ENCODE peak calls at places on chromosomes 1 and 21, in six cellular contexts. P, O, Y, V, E and X are unnamed samples.

GRCh38 chr1:45543599-45544417 is 6.8 kb upstream of the AKR1A1 start:
- DNase-seq in O (peak), V (no peak), E (no peak), P (peak), Y (peak), X (no peak)

GRCh38 chr1:43796111-43796581 is 88.8 kb downstream of the ST3GAL3 start:
- DNase-seq in O (no peak), V (peak), Y (no peak), P (no peak), E (no peak), X (no peak)

GRCh38 chr1:79398501-79398900 is 392.0 kb upstream of the ADGRL4 start:
- DNase-seq in O (no peak), V (no peak), E (no peak), Y (no peak), P (no peak), X (no peak)

GRCh38 chr1:15937706-15938168 is 38.2 kb downstream of the ZBTB17 start:
- DNase-seq in E (no peak), P (no peak), O (no peak), V (no peak), Y (no peak), X (no peak)

GRCh38 chr21:42456457-42456856 is 39.6 kb downstream of the RSPH1 start:
- DNase-seq in Y (peak), P (peak), E (no peak), O (no peak), V (no peak), X (no peak)

GRCh38 chr1:181768930-181769280 is 285.6 kb downstream of the CACNA1E start:
- DNase-seq in V (no peak), O (no peak), P (no peak), Y (no peak), E (no peak), X (no peak)

GRCh38 chr1:53656062-53656915 is 82.7 kb downstream of the GLIS1 start:
- DNase-seq in P (no peak), O (no peak), E (no peak), Y (no peak), V (no peak), X (no peak)

GRCh38 chr1:117754061-117754969 is 148.5 kb downstream of the TENT5C start:
- DNase-seq in E (peak), O (peak), V (peak), Y (peak), P (peak), X (peak)

GRCh38 chr21:45080639-45081414 is 6.4 kb downstream of the ADARB1 start:
- DNase-seq in E (no peak), V (no peak), Y (peak), P (peak), O (no peak), X (no peak)

GRCh38 chr1:11479375-11479979 is 522 bp downstream of the DISP3 start:
- DNase-seq in O (no peak), V (no peak), E (no peak), P (no peak), Y (no peak), X (no peak)

GRCh38 chr21:46255758-46256337 is 27.3 kb upstream of the LSS start:
- DNase-seq in P (no peak), Y (no peak), V (no peak), O (no peak), E (no peak), X (no peak)

GRCh38 chr1:21594495-21594894 is 74.7 kb downstream of the RAP1GAP start:
- DNase-seq in E (no peak), Y (no peak), V (no peak), P (no peak), O (no peak), X (no peak)

GRCh38 chr1:215376544-215377264 is 190.4 kb upstream of the KCTD3 start:
- DNase-seq in O (no peak), P (no peak), Y (no peak), V (no peak), E (no peak), X (no peak)

GRCh38 chr1:16978589-16979474 is 1.6 kb downstream of the MFAP2 start:
- DNase-seq in O (no peak), P (no peak), V (peak), Y (no peak), E (no peak), X (no peak)